ENCODE peak calls at places on chromosomes 11 and 22, in ten cellular contexts. One of them, this sample, is unnamed.

GRCh38 chr22:36332623-36333331 is 55.0 kb downstream of the MYH9 start:
- DNase-seq in epithelial cell of esophagus: peak; percentile 96
- DNase-seq in thyroid gland: peak; percentile 83
- DNase-seq in lung: no peak
- DNase-seq in neural progenitor cell: no peak
- DNase-seq in CD8-positive, alpha-beta T cell: peak; percentile 67
- DNase-seq in upper lobe of right lung: no peak
- DNase-seq in HFF-Myc: peak; percentile 81
- DNase-seq in HCT116: no peak
- DNase-seq in pancreas: peak; percentile 69
- DNase-seq in this sample: no peak

GRCh38 chr22:30606455-30607299 is at the start of gene TCN2:
- DNase-seq in epithelial cell of esophagus: peak; percentile 67
- DNase-seq in thyroid gland: peak; percentile 81
- DNase-seq in lung: peak; percentile 72
- DNase-seq in neural progenitor cell: peak; percentile 96
- DNase-seq in CD8-positive, alpha-beta T cell: peak; percentile 13
- DNase-seq in upper lobe of right lung: peak; percentile 84
- DNase-seq in HFF-Myc: peak; percentile 47
- DNase-seq in HCT116: no peak
- DNase-seq in pancreas: peak; percentile 63
- DNase-seq in this sample: peak; percentile 74

GRCh38 chr11:71364176-71364671 is 84.0 kb downstream of the DHCR7 start:
- DNase-seq in epithelial cell of esophagus: no peak
- DNase-seq in thyroid gland: no peak
- DNase-seq in lung: no peak
- DNase-seq in neural progenitor cell: no peak
- DNase-seq in CD8-positive, alpha-beta T cell: no peak
- DNase-seq in upper lobe of right lung: no peak
- DNase-seq in HFF-Myc: no peak
- DNase-seq in HCT116: no peak
- DNase-seq in pancreas: no peak
- DNase-seq in this sample: no peak

GRCh38 chr11:102459393-102459792 is 6.8 kb upstream of the TMEM123 start:
- DNase-seq in epithelial cell of esophagus: no peak
- DNase-seq in thyroid gland: no peak
- DNase-seq in lung: no peak
- DNase-seq in neural progenitor cell: no peak
- DNase-seq in CD8-positive, alpha-beta T cell: no peak
- DNase-seq in upper lobe of right lung: no peak
- DNase-seq in HFF-Myc: no peak
- DNase-seq in HCT116: no peak
- DNase-seq in pancreas: no peak
- DNase-seq in this sample: no peak

GRCh38 chr22:31577711-31578110 is 81.4 kb downstream of the SFI1 start:
- DNase-seq in epithelial cell of esophagus: no peak
- DNase-seq in thyroid gland: no peak
- DNase-seq in lung: no peak
- DNase-seq in neural progenitor cell: no peak
- DNase-seq in CD8-positive, alpha-beta T cell: no peak
- DNase-seq in upper lobe of right lung: no peak
- DNase-seq in HFF-Myc: no peak
- DNase-seq in HCT116: no peak
- DNase-seq in pancreas: no peak
- DNase-seq in this sample: no peak

GRCh38 chr22:22085702-22086500 is 103.3 kb upstream of the TOP3B start:
- DNase-seq in epithelial cell of esophagus: peak; percentile 23
- DNase-seq in thyroid gland: no peak
- DNase-seq in lung: no peak
- DNase-seq in neural progenitor cell: no peak
- DNase-seq in CD8-positive, alpha-beta T cell: no peak
- DNase-seq in upper lobe of right lung: no peak
- DNase-seq in HFF-Myc: no peak
- DNase-seq in HCT116: peak; percentile 15
- DNase-seq in pancreas: no peak
- DNase-seq in this sample: no peak

GRCh38 chr11:35418847-35419712 is at the start of gene SLC1A2:
- DNase-seq in epithelial cell of esophagus: peak; percentile 19
- DNase-seq in thyroid gland: no peak
- DNase-seq in lung: no peak
- DNase-seq in neural progenitor cell: peak; percentile 82
- DNase-seq in CD8-positive, alpha-beta T cell: no peak
- DNase-seq in upper lobe of right lung: peak; percentile 70
- DNase-seq in HFF-Myc: no peak
- DNase-seq in HCT116: no peak
- DNase-seq in pancreas: no peak
- DNase-seq in this sample: no peak

GRCh38 chr22:40463727-40464126 is 93.3 kb downstream of the SGSM3 start:
- DNase-seq in epithelial cell of esophagus: no peak
- DNase-seq in thyroid gland: no peak
- DNase-seq in lung: no peak
- DNase-seq in neural progenitor cell: no peak
- DNase-seq in CD8-positive, alpha-beta T cell: peak; percentile 42
- DNase-seq in upper lobe of right lung: no peak
- DNase-seq in HFF-Myc: no peak
- DNase-seq in HCT116: no peak
- DNase-seq in pancreas: no peak
- DNase-seq in this sample: no peak

GRCh38 chr11:134504146-134504905 is 92.3 kb upstream of the B3GAT1 start:
- DNase-seq in epithelial cell of esophagus: no peak
- DNase-seq in thyroid gland: no peak
- DNase-seq in lung: no peak
- DNase-seq in neural progenitor cell: peak; percentile 34
- DNase-seq in CD8-positive, alpha-beta T cell: no peak
- DNase-seq in upper lobe of right lung: peak; percentile 52
- DNase-seq in HFF-Myc: no peak
- DNase-seq in HCT116: no peak
- DNase-seq in pancreas: no peak
- DNase-seq in this sample: no peak

GRCh38 chr11:61334434-61335354 is 1.7 kb downstream of the TKFC start:
- DNase-seq in epithelial cell of esophagus: peak; percentile 82
- DNase-seq in thyroid gland: no peak
- DNase-seq in lung: no peak
- DNase-seq in neural progenitor cell: no peak
- DNase-seq in CD8-positive, alpha-beta T cell: no peak
- DNase-seq in upper lobe of right lung: no peak
- DNase-seq in HFF-Myc: peak; percentile 32
- DNase-seq in HCT116: no peak
- DNase-seq in pancreas: no peak
- DNase-seq in this sample: peak; percentile 67

GRCh38 chr11:2382129-2382517 is 5.0 kb downstream of the CD81 start:
- DNase-seq in epithelial cell of esophagus: no peak
- DNase-seq in thyroid gland: no peak
- DNase-seq in lung: no peak
- DNase-seq in neural progenitor cell: no peak
- DNase-seq in CD8-positive, alpha-beta T cell: no peak
- DNase-seq in upper lobe of right lung: no peak
- DNase-seq in HFF-Myc: no peak
- DNase-seq in HCT116: no peak
- DNase-seq in pancreas: no peak
- DNase-seq in this sample: no peak

GRCh38 chr11:3879967-3880542 is 24.6 kb downstream of the STIM1 start:
- DNase-seq in epithelial cell of esophagus: no peak
- DNase-seq in thyroid gland: no peak
- DNase-seq in lung: no peak
- DNase-seq in neural progenitor cell: no peak
- DNase-seq in CD8-positive, alpha-beta T cell: no peak
- DNase-seq in upper lobe of right lung: no peak
- DNase-seq in HFF-Myc: no peak
- DNase-seq in HCT116: no peak
- DNase-seq in pancreas: peak; percentile 20
- DNase-seq in this sample: no peak

GRCh38 chr11:8223513-8223899 is 40.2 kb downstream of the LMO1 start:
- DNase-seq in epithelial cell of esophagus: peak; percentile 64
- DNase-seq in thyroid gland: no peak
- DNase-seq in lung: no peak
- DNase-seq in neural progenitor cell: no peak
- DNase-seq in CD8-positive, alpha-beta T cell: no peak
- DNase-seq in upper lobe of right lung: peak; percentile 30
- DNase-seq in HFF-Myc: no peak
- DNase-seq in HCT116: no peak
- DNase-seq in pancreas: no peak
- DNase-seq in this sample: no peak

GRCh38 chr11:45270946-45271345 is 15.2 kb downstream of the SYT13 start:
- DNase-seq in epithelial cell of esophagus: no peak
- DNase-seq in thyroid gland: no peak
- DNase-seq in lung: no peak
- DNase-seq in neural progenitor cell: no peak
- DNase-seq in CD8-positive, alpha-beta T cell: no peak
- DNase-seq in upper lobe of right lung: no peak
- DNase-seq in HFF-Myc: no peak
- DNase-seq in HCT116: no peak
- DNase-seq in pancreas: no peak
- DNase-seq in this sample: no peak

GRCh38 chr11:85682330-85683305 is 3.4 kb downstream of the CCDC89 start:
- DNase-seq in epithelial cell of esophagus: peak; percentile 34
- DNase-seq in thyroid gland: peak; percentile 75
- DNase-seq in lung: peak; percentile 43
- DNase-seq in neural progenitor cell: no peak
- DNase-seq in CD8-positive, alpha-beta T cell: peak; percentile 69
- DNase-seq in upper lobe of right lung: peak; percentile 87
- DNase-seq in HFF-Myc: no peak
- DNase-seq in HCT116: no peak
- DNase-seq in pancreas: peak; percentile 48
- DNase-seq in this sample: peak; percentile 83

GRCh38 chr11:15258433-15259350 is 144.0 kb downstream of the INSC start:
- DNase-seq in epithelial cell of esophagus: peak; percentile 39
- DNase-seq in thyroid gland: no peak
- DNase-seq in lung: no peak
- DNase-seq in neural progenitor cell: peak; percentile 37
- DNase-seq in CD8-positive, alpha-beta T cell: no peak
- DNase-seq in upper lobe of right lung: no peak
- DNase-seq in HFF-Myc: no peak
- DNase-seq in HCT116: peak; percentile 51
- DNase-seq in pancreas: peak; percentile 25
- DNase-seq in this sample: no peak

GRCh38 chr11:133227674-133228111 is 304.6 kb downstream of the OPCML start:
- DNase-seq in epithelial cell of esophagus: no peak
- DNase-seq in thyroid gland: no peak
- DNase-seq in lung: no peak
- DNase-seq in neural progenitor cell: peak; percentile 31
- DNase-seq in CD8-positive, alpha-beta T cell: no peak
- DNase-seq in upper lobe of right lung: no peak
- DNase-seq in HFF-Myc: no peak
- DNase-seq in HCT116: no peak
- DNase-seq in pancreas: no peak
- DNase-seq in this sample: no peak

GRCh38 chr22:38973289-38974169 is 8.6 kb upstream of the APOBEC3B start:
- DNase-seq in epithelial cell of esophagus: peak; percentile 51
- DNase-seq in thyroid gland: peak; percentile 56
- DNase-seq in lung: peak; percentile 43
- DNase-seq in neural progenitor cell: peak; percentile 80
- DNase-seq in CD8-positive, alpha-beta T cell: peak; percentile 53
- DNase-seq in upper lobe of right lung: no peak
- DNase-seq in HFF-Myc: no peak
- DNase-seq in HCT116: no peak
- DNase-seq in pancreas: peak; percentile 31
- DNase-seq in this sample: no peak
- TF ChIP-seq CTCF in epithelial cell of esophagus: peak; percentile 86
- TF ChIP-seq CTCF in thyroid gland: peak; percentile 84
- TF ChIP-seq CTCF in lung: peak; percentile 81
- TF ChIP-seq CTCF in neural progenitor cell: peak; percentile 84
- TF ChIP-seq CTCF in CD8-positive, alpha-beta T cell: peak; percentile 73
- TF ChIP-seq CTCF in upper lobe of right lung: peak; percentile 57
- TF ChIP-seq CTCF in HFF-Myc: peak; percentile 58
- TF ChIP-seq CTCF in HCT116: peak; percentile 68
- TF ChIP-seq CTCF in pancreas: peak; percentile 71
- TF ChIP-seq CTCF in this sample: no peak

DNA sequence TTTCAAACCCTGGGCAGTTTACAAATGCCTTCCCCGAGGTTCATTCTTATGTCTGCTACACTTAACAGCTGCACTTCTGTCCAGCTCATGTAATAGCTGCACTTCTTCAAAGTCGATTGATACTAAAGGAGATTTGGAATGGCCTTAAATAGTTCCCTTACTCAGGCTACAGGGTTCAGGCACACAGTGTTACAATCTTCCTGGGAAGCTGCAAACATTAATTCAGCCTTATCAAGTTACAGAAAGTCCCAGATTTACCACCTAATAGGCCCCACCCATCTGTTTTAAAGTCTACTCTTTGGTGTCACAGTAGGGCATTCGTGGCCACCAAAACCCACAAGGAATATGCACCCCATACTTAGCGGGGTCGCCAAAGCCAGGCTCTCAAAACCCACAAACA is 34.9 kb upstream of the CSNK2A3 start:
- DNase-seq in epithelial cell of esophagus: no peak
- DNase-seq in thyroid gland: no peak
- DNase-seq in lung: no peak
- DNase-seq in neural progenitor cell: no peak
- DNase-seq in CD8-positive, alpha-beta T cell: no peak
- DNase-seq in upper lobe of right lung: no peak
- DNase-seq in HFF-Myc: no peak
- DNase-seq in HCT116: no peak
- DNase-seq in pancreas: no peak
- DNase-seq in this sample: no peak
- TF ChIP-seq CTCF in epithelial cell of esophagus: no peak
- TF ChIP-seq CTCF in thyroid gland: no peak
- TF ChIP-seq CTCF in lung: no peak
- TF ChIP-seq CTCF in neural progenitor cell: no peak
- TF ChIP-seq CTCF in CD8-positive, alpha-beta T cell: no peak
- TF ChIP-seq CTCF in upper lobe of right lung: no peak
- TF ChIP-seq CTCF in HFF-Myc: no peak
- TF ChIP-seq CTCF in HCT116: no peak
- TF ChIP-seq CTCF in pancreas: no peak
- TF ChIP-seq CTCF in this sample: no peak

DNA sequence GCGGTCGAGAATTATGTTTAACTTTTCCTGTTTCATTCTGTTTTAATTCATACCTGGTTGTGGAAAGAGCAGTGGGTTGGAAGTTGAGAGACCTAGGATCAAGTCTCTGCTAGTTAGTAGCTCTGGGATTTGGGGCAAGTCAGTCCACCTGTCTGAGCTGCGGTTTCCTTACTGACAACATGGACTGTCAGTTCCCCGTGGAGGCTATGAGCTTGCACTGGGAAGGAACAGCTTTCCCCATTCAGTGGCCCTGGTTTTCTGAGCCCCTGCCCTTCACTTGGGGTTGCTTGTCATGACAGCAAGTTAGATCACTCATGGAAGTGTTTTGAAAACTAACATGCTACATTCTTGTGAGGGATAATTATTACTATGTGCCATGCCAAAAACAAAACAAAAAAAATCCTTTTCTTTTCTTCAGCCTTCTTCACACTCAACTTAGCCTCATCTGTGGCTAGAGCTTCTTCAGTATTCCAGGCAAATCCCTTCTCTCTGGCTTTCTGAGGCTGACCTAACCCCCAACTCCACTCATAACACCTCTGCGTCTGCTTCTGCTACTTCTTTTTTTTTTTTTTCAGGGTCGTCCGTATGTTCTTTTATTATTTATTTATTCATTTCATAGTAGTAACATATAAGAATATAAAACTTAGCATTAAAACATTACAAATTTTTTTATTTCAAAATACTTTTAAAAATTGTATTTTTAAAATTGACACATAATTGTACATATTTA is 43.0 kb upstream of the ZBED5 start:
- DNase-seq in epithelial cell of esophagus: peak; percentile 85
- DNase-seq in thyroid gland: no peak
- DNase-seq in lung: no peak
- DNase-seq in neural progenitor cell: no peak
- DNase-seq in CD8-positive, alpha-beta T cell: no peak
- DNase-seq in upper lobe of right lung: no peak
- DNase-seq in HFF-Myc: no peak
- DNase-seq in HCT116: no peak
- DNase-seq in pancreas: no peak
- DNase-seq in this sample: no peak
- TF ChIP-seq CTCF in epithelial cell of esophagus: no peak
- TF ChIP-seq CTCF in thyroid gland: no peak
- TF ChIP-seq CTCF in lung: no peak
- TF ChIP-seq CTCF in neural progenitor cell: no peak
- TF ChIP-seq CTCF in CD8-positive, alpha-beta T cell: no peak
- TF ChIP-seq CTCF in upper lobe of right lung: no peak
- TF ChIP-seq CTCF in HFF-Myc: no peak
- TF ChIP-seq CTCF in HCT116: no peak
- TF ChIP-seq CTCF in pancreas: no peak
- TF ChIP-seq CTCF in this sample: no peak

GRCh38 chr11:97850726-97851125 is 1170.0 kb upstream of the CNTN5 start:
- DNase-seq in epithelial cell of esophagus: no peak
- DNase-seq in thyroid gland: no peak
- DNase-seq in lung: no peak
- DNase-seq in neural progenitor cell: peak; percentile 51
- DNase-seq in CD8-positive, alpha-beta T cell: no peak
- DNase-seq in upper lobe of right lung: no peak
- DNase-seq in HFF-Myc: no peak
- DNase-seq in HCT116: no peak
- DNase-seq in pancreas: no peak
- DNase-seq in this sample: no peak
- TF ChIP-seq CTCF in epithelial cell of esophagus: no peak
- TF ChIP-seq CTCF in thyroid gland: no peak
- TF ChIP-seq CTCF in lung: no peak
- TF ChIP-seq CTCF in neural progenitor cell: no peak
- TF ChIP-seq CTCF in CD8-positive, alpha-beta T cell: no peak
- TF ChIP-seq CTCF in upper lobe of right lung: no peak
- TF ChIP-seq CTCF in HFF-Myc: no peak
- TF ChIP-seq CTCF in HCT116: no peak
- TF ChIP-seq CTCF in pancreas: no peak
- TF ChIP-seq CTCF in this sample: no peak

This sample was measured in ovary.